ENCODE peak calls at places on chromosome 19, in six cellular contexts. V is H9, Y is thyroid gland, L is gastrocnemius medialis, M is mammary epithelial cell, R is hepatocyte. D is an unnamed sample.

GRCh38 chr19:6873708-6874431 is 13.5 kb upstream of the ADGRE1 start:
- DNase-seq in V (no peak), Y (no peak), M (no peak), L (no peak), R (no peak), D (no peak)

GRCh38 chr19:33883869-33884519 is 87.3 kb downstream of the KCTD15 start:
- DNase-seq in L (no peak), V (peak), R (no peak), M (no peak), Y (peak), D (no peak)

GRCh38 chr19:35555301-35556005 is 8.0 kb downstream of the ATP4A start:
- DNase-seq in R (no peak), Y (no peak), V (peak), M (peak), L (no peak), D (no peak)

GRCh38 chr19:56377105-56377924 is 16.0 kb downstream of the ZNF582 start:
- DNase-seq in V (no peak), L (no peak), M (no peak), R (no peak), Y (no peak), D (no peak)

GRCh38 chr19:35350591-35350990 is 2.9 kb downstream of the FFAR1 start:
- DNase-seq in V (peak), Y (no peak), L (no peak), R (no peak), M (no peak), D (no peak)

GRCh38 chr19:40583283-40583682 is 6.6 kb downstream of the SHKBP1 start:
- DNase-seq in M (no peak), R (no peak), V (no peak), L (no peak), Y (no peak), D (no peak)

GRCh38 chr19:30313353-30313750 is 58.8 kb upstream of the ZNF536 start:
- DNase-seq in R (no peak), L (no peak), Y (no peak), M (no peak), V (no peak), D (no peak)

GRCh38 chr19:30366282-30366681 is 5.9 kb upstream of the ZNF536 start:
- DNase-seq in Y (no peak), M (no peak), R (no peak), V (no peak), L (no peak), D (no peak)

GRCh38 chr19:10193666-10194499 is 870 bp downstream of the DNMT1 start:
- DNase-seq in R (peak), M (peak), Y (no peak), V (peak), L (no peak), D (no peak)

GRCh38 chr19:21604351-21604926 is 99.0 kb downstream of the ZNF429 start:
- DNase-seq in Y (peak), R (no peak), L (no peak), M (peak), V (no peak), D (no peak)

GRCh38 chr19:14450168-14450874 is 17.2 kb downstream of the PKN1 start:
- DNase-seq in L (no peak), M (no peak), R (peak), V (peak), Y (no peak), D (no peak)

GRCh38 chr19:13868663-13869062 is 8.3 kb upstream of the NANOS3 start:
- DNase-seq in M (no peak), V (no peak), L (no peak), R (no peak), Y (no peak), D (no peak)

GRCh38 chr19:31730270-31730669 is 381.0 kb upstream of the TSHZ3 start:
- DNase-seq in V (no peak), Y (no peak), M (no peak), R (no peak), L (no peak), D (no peak)

GRCh38 chr19:28066988-28067387 is 1146.0 kb downstream of the UQCRFS1 start:
- DNase-seq in M (no peak), R (peak), L (no peak), V (no peak), Y (no peak), D (no peak)

GRCh38 chr19:50898018-50898417 is 13.2 kb downstream of the KLK4 start:
- DNase-seq in Y (no peak), M (no peak), V (no peak), R (no peak), L (no peak), D (no peak)

GRCh38 chr19:16073988-16074387 is 2.3 kb upstream of the TPM4 start:
- DNase-seq in Y (no peak), L (no peak), R (no peak), V (no peak), M (no peak), D (no peak)

GRCh38 chr19:48558018-48558684 is 6.2 kb downstream of the SULT2B1 start:
- DNase-seq in Y (peak), V (peak), L (no peak), R (peak), M (no peak), D (no peak)

GRCh38 chr19:21151460-21151859 is 9.6 kb downstream of the ZNF431 start:
- DNase-seq in R (no peak), L (no peak), M (no peak), V (no peak), Y (no peak), D (no peak)

GRCh38 chr19:5397804-5398692 is 57.2 kb upstream of the ZNRF4 start:
- DNase-seq in R (peak), M (no peak), L (no peak), V (peak), Y (no peak), D (no peak)

GRCh38 chr19:49441210-49441959 is at the start of gene SLC17A7:
- DNase-seq in M (no peak), Y (no peak), V (peak), R (peak), L (peak), D (no peak)

GRCh38 chr19:31002852-31003251 is 346.4 kb downstream of the TSHZ3 start:
- DNase-seq in R (no peak), L (no peak), V (no peak), M (no peak), Y (no peak), D (no peak)

GRCh38 chr19:33275933-33276619 is 26.3 kb downstream of the CEBPA start:
- DNase-seq in M (no peak), V (no peak), L (no peak), Y (no peak), R (peak), D (no peak)

GRCh38 chr19:29121684-29122083 is 91.3 kb downstream of the UQCRFS1 start:
- DNase-seq in V (peak), R (peak), M (no peak), Y (no peak), L (no peak), D (no peak)

GRCh38 chr19:35994868-35995654 is at the start of gene SDHAF1:
- DNase-seq in V (peak), L (peak), Y (peak), R (peak), M (peak), D (peak)

GRCh38 chr19:30453768-30454167 is 81.6 kb downstream of the ZNF536 start:
- DNase-seq in L (no peak), M (no peak), R (no peak), V (no peak), Y (no peak), D (no peak)

GRCh38 chr19:5961969-5962945 is 15.7 kb downstream of the RANBP3 start:
- DNase-seq in L (no peak), M (no peak), R (peak), V (no peak), Y (peak), D (peak)

GRCh38 chr19:548841-549830 is 5.3 kb downstream of the GZMM start:
- DNase-seq in L (no peak), M (no peak), R (no peak), Y (no peak), V (peak), D (no peak)

GRCh38 chr19:30718728-30719127 is 346.5 kb downstream of the ZNF536 start:
- DNase-seq in L (no peak), Y (peak), R (no peak), M (no peak), V (no peak), D (no peak)

GRCh38 chr19:1259873-1260748 is 9.0 kb upstream of the CIRBP start:
- DNase-seq in V (no peak), M (no peak), L (no peak), R (no peak), Y (no peak), D (no peak)

GRCh38 chr19:36605839-36606478 is 846 bp downstream of the ZNF382 start:
- DNase-seq in R (no peak), M (peak), V (no peak), L (no peak), Y (peak), D (no peak)

GRCh38 chr19:11982526-11982925 is 17.7 kb downstream of the ZNF763 start:
- DNase-seq in Y (no peak), L (no peak), R (no peak), M (peak), V (no peak), D (no peak)

GRCh38 chr19:1249298-1249989 is 1.1 kb downstream of the MIDN start:
- DNase-seq in L (peak), V (peak), M (peak), R (peak), Y (peak), D (peak)

GRCh38 chr19:4911314-4911713 is 2.0 kb downstream of the UHRF1 start:
- DNase-seq in L (no peak), M (no peak), R (no peak), V (no peak), Y (no peak), D (no peak)

GRCh38 chr19:13001502-13002388 is 6.5 kb downstream of the NFIX start:
- DNase-seq in Y (peak), R (peak), M (no peak), V (no peak), L (peak), D (peak)

GRCh38 chr19:10544753-10545251 is 1.1 kb downstream of the ATG4D start:
- DNase-seq in V (no peak), L (no peak), Y (peak), M (no peak), R (no peak), D (no peak)

DNA sequence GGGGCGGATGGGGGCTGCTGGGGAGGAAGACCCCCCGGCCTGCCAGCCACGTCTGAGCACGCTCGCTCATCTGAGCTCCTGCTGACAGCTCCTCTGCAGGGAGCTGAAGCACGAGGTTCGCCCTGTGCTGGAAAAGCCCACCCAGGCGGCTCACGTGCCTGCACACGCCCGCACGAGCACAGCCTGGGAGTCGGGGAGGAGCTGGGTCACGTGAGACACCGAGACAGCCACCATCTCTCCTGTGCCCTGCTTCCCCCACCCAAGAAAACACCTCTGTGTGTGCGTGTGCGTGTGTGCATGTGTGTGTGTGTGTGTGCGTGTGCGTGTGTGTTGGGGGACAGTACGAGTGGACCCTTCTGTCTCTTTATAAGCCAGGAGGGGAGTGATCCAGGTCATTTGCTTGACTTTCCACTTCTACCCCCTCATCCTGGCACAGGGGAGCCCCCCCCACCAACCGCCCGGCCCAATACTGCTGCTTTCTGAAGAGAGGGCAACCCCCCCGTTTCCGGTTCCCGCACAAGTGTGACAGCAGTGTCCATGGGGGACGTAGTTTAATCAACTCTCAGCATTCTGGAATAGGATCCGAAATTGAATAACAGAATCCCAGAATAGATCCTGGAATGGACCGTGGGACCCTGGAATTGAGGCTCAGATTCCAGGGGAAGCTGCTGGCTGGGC is 42.5 kb downstream of the CELF5 start:
- DNase-seq in Y (no peak), V (no peak), R (no peak), M (no peak), L (no peak), D (no peak)
- H3K27ac ChIP-seq in Y (no peak), V (no peak), R (no peak), M (no peak), L (no peak), D (no peak)

DNA sequence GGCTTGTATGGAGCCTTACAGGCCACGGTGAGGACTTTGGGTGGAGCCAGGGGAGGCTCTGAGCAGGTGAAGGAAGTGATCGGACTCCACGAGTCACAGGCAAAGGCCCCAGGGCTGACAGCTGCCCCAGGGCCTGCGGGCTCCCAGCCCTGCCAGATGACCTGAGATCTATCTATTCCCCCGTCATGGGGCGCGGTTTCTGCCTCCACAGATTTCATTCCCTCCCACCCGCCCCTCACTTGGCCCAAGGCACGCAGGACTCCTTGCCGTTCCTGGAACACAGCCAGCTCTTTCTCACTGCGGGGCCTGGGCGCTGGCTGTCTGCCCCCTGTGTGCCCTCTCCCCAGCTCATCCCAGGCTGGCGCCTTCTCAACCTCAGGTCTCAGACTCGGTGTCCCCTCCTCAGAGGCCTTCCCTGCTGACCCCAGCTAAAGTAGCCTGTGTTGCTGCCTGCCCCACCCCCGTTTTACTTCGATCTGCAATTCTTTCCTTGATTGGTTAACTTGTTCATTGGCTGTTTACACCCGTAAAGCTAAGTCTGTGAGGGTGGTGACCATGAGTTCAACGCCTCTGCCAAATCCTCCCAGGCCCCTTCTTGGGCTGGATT is 13.9 kb upstream of the PAK4 start:
- DNase-seq in R (no peak), V (no peak), M (peak), Y (no peak), L (no peak), D (no peak)
- H3K27ac ChIP-seq in R (no peak), V (no peak), M (peak), Y (no peak), L (no peak), D (peak)

DNA sequence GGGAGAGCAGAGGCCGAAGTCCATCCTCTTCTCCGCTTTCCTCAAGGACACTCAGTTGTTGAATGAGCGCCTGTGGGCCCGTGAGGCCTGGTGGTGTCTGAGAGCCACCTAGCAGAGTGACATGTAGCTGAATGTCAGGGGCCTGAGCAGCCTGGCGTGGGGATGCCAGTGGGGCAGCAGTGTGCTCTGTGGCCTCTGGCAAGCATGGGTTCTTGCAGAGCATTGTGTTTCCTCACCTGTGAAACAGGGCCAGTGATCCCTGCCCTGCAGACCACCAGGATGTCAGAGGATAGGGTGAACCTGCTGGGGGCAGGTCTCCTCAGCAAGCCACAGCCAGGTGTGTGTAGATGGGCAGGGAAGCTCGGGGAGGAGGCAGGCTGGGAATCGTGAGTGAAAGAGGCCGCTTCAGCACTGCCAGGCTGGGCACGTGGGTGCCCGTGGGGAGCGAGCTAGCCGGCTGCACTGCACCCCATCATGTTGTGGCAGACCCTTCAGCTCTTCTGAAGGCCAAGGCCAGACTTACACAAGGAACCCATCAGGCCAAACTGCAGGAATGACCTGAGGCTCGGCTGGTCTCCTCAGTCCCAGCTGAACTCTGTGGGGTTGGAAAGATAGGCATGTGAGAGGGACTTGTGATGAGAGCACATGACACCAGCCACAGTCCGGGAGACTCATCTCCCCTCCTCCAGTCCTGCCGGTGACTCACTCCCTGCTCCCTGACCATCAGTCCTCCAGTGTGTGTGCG is 5.0 kb downstream of the PPP1R37 start:
- DNase-seq in Y (no peak), R (peak), V (no peak), L (peak), M (peak), D (no peak)
- H3K27ac ChIP-seq in Y (peak), R (peak), V (no peak), L (peak), M (no peak), D (peak)

GRCh38 chr19:54473983-54474382 is 887 bp upstream of the CDC42EP5 start:
- DNase-seq in Y (no peak), R (no peak), M (no peak), V (no peak), L (no peak), D (no peak)

GRCh38 chr19:54475706-54476105 is 2.6 kb upstream of the CDC42EP5 start:
- DNase-seq in Y (no peak), M (no peak), R (no peak), V (no peak), L (no peak), D (no peak)

GRCh38 chr19:54470991-54471782 is 1.9 kb downstream of the CDC42EP5 start:
- DNase-seq in V (peak), M (no peak), Y (no peak), R (peak), L (no peak), D (peak)

GRCh38 chr19:54470276-54470887 is 2.7 kb downstream of the CDC42EP5 start:
- DNase-seq in V (no peak), M (no peak), L (no peak), Y (no peak), R (no peak), D (no peak)

DNA sequence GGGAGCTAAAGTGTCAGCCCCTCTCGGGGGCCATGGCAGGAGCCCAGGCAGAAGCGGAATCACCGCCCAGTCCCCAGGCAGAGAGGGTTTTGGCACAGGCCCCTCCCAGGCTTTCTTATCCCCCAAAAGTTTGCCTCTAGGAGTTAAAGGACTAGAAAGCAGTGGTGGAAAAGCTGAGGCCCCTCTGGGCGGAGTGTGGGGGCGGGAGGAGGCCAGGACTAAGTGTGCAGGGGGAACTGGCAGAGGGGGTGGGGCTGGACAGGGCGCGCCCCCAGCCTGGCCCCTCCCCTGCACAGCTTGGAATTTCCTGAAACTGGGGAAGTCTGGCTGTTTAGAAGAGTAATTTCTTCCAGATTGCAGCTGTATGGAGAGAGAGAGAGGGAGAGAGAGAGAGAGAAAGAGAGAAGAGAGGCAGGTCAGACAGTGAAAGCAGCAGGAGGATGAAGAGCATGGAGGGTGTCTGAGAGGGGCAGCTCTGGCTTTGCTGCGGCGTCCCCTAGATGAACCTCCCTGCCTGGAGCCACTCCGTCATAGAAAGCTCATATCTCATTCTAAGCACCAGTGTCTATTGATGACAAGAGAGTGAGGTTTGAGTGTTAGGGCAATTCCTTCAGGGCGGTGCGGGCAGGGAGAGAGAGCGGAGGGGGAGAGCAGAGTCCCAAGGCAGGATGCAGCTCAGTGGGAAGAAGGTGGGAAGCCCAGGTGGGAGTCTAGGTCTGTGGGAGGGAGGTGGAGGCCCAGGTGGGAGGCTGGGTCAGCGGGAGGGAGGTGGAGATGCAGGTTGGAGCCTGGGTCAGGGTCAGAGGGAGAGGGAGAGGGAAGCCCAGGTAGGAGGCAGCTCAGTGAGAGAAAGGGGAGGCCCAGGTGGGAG is at the start of gene CDC42EP5:
- DNase-seq in R (peak), Y (no peak), M (peak), V (peak), L (no peak), D (no peak)
- H3K27ac ChIP-seq in R (peak), Y (peak), M (peak), V (no peak), L (peak), D (peak)

GRCh38 chr19:42297034-42297433 is 4.9 kb upstream of the PRR19 start:
- DNase-seq in L (no peak), Y (no peak), R (no peak), M (no peak), V (no peak), D (no peak)
- H3K27ac ChIP-seq in L (no peak), Y (no peak), R (no peak), M (no peak), V (no peak), D (no peak)

GRCh38 chr19:8482696-8483095 is 19.7 kb downstream of the PRAM1 start:
- DNase-seq in V (no peak), R (no peak), M (no peak), L (no peak), Y (no peak), D (no peak)

GRCh38 chr19:8485561-8486371 is 16.7 kb downstream of the PRAM1 start:
- DNase-seq in V (no peak), L (no peak), Y (no peak), M (no peak), R (no peak), D (no peak)

GRCh38 chr19:8483165-8483564 is 19.3 kb downstream of the PRAM1 start:
- DNase-seq in Y (no peak), V (no peak), M (no peak), R (no peak), L (no peak), D (no peak)

GRCh38 chr19:8486661-8487136 is 15.7 kb downstream of the PRAM1 start:
- DNase-seq in M (no peak), R (no peak), L (no peak), V (no peak), Y (no peak), D (no peak)

GRCh38 chr19:8484331-8484894 is 18.0 kb downstream of the PRAM1 start:
- DNase-seq in L (peak), R (no peak), V (no peak), Y (no peak), M (no peak), D (peak)
- H3K27ac ChIP-seq in L (no peak), R (peak), V (no peak), Y (no peak), M (no peak), D (peak)

GRCh38 chr19:17255150-17255621 is 9.4 kb downstream of the USHBP1 start:
- DNase-seq in R (peak), M (no peak), Y (no peak), L (no peak), V (peak), D (no peak)
- H3K27ac ChIP-seq in R (no peak), M (no peak), Y (no peak), L (no peak), V (no peak), D (no peak)